ENCODE peak calls at places on chromosomes 11 and 22, in ten cellular contexts. One of them, this sample, is unnamed.

GRCh38 chr11:69652999-69653398 is 12.0 kb downstream of the CCND1 start:
- DNase-seq in esophagus squamous epithelium: no peak
- DNase-seq in NCI-H2081: no peak
- DNase-seq in Kasumi-1: no peak
- DNase-seq in GM03348: no peak
- DNase-seq in activated CD8-positive, alpha-beta memory T cell treated with anti-CD3 and anti-CD28 coated beads, Interleukin-2, amount 50 U/mL, for 48 hours: no peak
- DNase-seq in epithelial cell of proximal tubule: no peak
- DNase-seq in lung microvascular endothelial cell: no peak
- DNase-seq in hippocampal formation: no peak
- DNase-seq in stimulated activated CD4-positive, alpha-beta T cell treated with anti-CD3 and anti-CD28 coated beads, Interleukin-2, amount 100 ng/mL, for 48 hours: no peak
- DNase-seq in this sample: no peak

GRCh38 chr11:126049159-126049558 is 13.5 kb downstream of the CDON start:
- DNase-seq in esophagus squamous epithelium: no peak
- DNase-seq in NCI-H2081: no peak
- DNase-seq in Kasumi-1: no peak
- DNase-seq in GM03348: no peak
- DNase-seq in activated CD8-positive, alpha-beta memory T cell treated with anti-CD3 and anti-CD28 coated beads, Interleukin-2, amount 50 U/mL, for 48 hours: no peak
- DNase-seq in epithelial cell of proximal tubule: no peak
- DNase-seq in lung microvascular endothelial cell: no peak
- DNase-seq in hippocampal formation: no peak
- DNase-seq in stimulated activated CD4-positive, alpha-beta T cell treated with anti-CD3 and anti-CD28 coated beads, Interleukin-2, amount 100 ng/mL, for 48 hours: no peak
- DNase-seq in this sample: no peak

GRCh38 chr22:43094551-43094950 is 5.4 kb upstream of the TTLL1 start:
- DNase-seq in esophagus squamous epithelium: no peak
- DNase-seq in NCI-H2081: no peak
- DNase-seq in Kasumi-1: no peak
- DNase-seq in GM03348: no peak
- DNase-seq in activated CD8-positive, alpha-beta memory T cell treated with anti-CD3 and anti-CD28 coated beads, Interleukin-2, amount 50 U/mL, for 48 hours: no peak
- DNase-seq in epithelial cell of proximal tubule: no peak
- DNase-seq in lung microvascular endothelial cell: no peak
- DNase-seq in hippocampal formation: no peak
- DNase-seq in stimulated activated CD4-positive, alpha-beta T cell treated with anti-CD3 and anti-CD28 coated beads, Interleukin-2, amount 100 ng/mL, for 48 hours: no peak
- DNase-seq in this sample: no peak

GRCh38 chr11:111801135-111801534 is 34.9 kb upstream of the PPP2R1B start:
- DNase-seq in esophagus squamous epithelium: no peak
- DNase-seq in NCI-H2081: no peak
- DNase-seq in Kasumi-1: no peak
- DNase-seq in GM03348: no peak
- DNase-seq in activated CD8-positive, alpha-beta memory T cell treated with anti-CD3 and anti-CD28 coated beads, Interleukin-2, amount 50 U/mL, for 48 hours: no peak
- DNase-seq in epithelial cell of proximal tubule: no peak
- DNase-seq in lung microvascular endothelial cell: no peak
- DNase-seq in hippocampal formation: no peak
- DNase-seq in stimulated activated CD4-positive, alpha-beta T cell treated with anti-CD3 and anti-CD28 coated beads, Interleukin-2, amount 100 ng/mL, for 48 hours: no peak
- DNase-seq in this sample: no peak

GRCh38 chr11:76745561-76746207 is 37.5 kb upstream of the TSKU start:
- DNase-seq in esophagus squamous epithelium: no peak
- DNase-seq in NCI-H2081: no peak
- DNase-seq in Kasumi-1: no peak
- DNase-seq in GM03348: no peak
- DNase-seq in activated CD8-positive, alpha-beta memory T cell treated with anti-CD3 and anti-CD28 coated beads, Interleukin-2, amount 50 U/mL, for 48 hours: no peak
- DNase-seq in epithelial cell of proximal tubule: no peak
- DNase-seq in lung microvascular endothelial cell: no peak
- DNase-seq in hippocampal formation: no peak
- DNase-seq in stimulated activated CD4-positive, alpha-beta T cell treated with anti-CD3 and anti-CD28 coated beads, Interleukin-2, amount 100 ng/mL, for 48 hours: no peak
- DNase-seq in this sample: no peak

GRCh38 chr11:117387992-117388765 is 60.5 kb downstream of the CEP164 start:
- DNase-seq in esophagus squamous epithelium: no peak
- DNase-seq in NCI-H2081: no peak
- DNase-seq in Kasumi-1: no peak
- DNase-seq in GM03348: peak; percentile 87
- DNase-seq in activated CD8-positive, alpha-beta memory T cell treated with anti-CD3 and anti-CD28 coated beads, Interleukin-2, amount 50 U/mL, for 48 hours: no peak
- DNase-seq in epithelial cell of proximal tubule: no peak
- DNase-seq in lung microvascular endothelial cell: no peak
- DNase-seq in hippocampal formation: no peak
- DNase-seq in stimulated activated CD4-positive, alpha-beta T cell treated with anti-CD3 and anti-CD28 coated beads, Interleukin-2, amount 100 ng/mL, for 48 hours: no peak
- DNase-seq in this sample: no peak

GRCh38 chr22:50304528-50305392 is 2.7 kb downstream of the PLXNB2 start:
- DNase-seq in esophagus squamous epithelium: no peak
- DNase-seq in NCI-H2081: no peak
- DNase-seq in Kasumi-1: peak; percentile 52
- DNase-seq in GM03348: peak; percentile 59
- DNase-seq in activated CD8-positive, alpha-beta memory T cell treated with anti-CD3 and anti-CD28 coated beads, Interleukin-2, amount 50 U/mL, for 48 hours: no peak
- DNase-seq in epithelial cell of proximal tubule: no peak
- DNase-seq in lung microvascular endothelial cell: no peak
- DNase-seq in hippocampal formation: peak; percentile 38
- DNase-seq in stimulated activated CD4-positive, alpha-beta T cell treated with anti-CD3 and anti-CD28 coated beads, Interleukin-2, amount 100 ng/mL, for 48 hours: no peak
- DNase-seq in this sample: peak; percentile 78

GRCh38 chr11:113248702-113249490 is 65.5 kb upstream of the TTC12 start:
- DNase-seq in esophagus squamous epithelium: no peak
- DNase-seq in NCI-H2081: no peak
- DNase-seq in Kasumi-1: no peak
- DNase-seq in GM03348: no peak
- DNase-seq in activated CD8-positive, alpha-beta memory T cell treated with anti-CD3 and anti-CD28 coated beads, Interleukin-2, amount 50 U/mL, for 48 hours: no peak
- DNase-seq in epithelial cell of proximal tubule: no peak
- DNase-seq in lung microvascular endothelial cell: no peak
- DNase-seq in hippocampal formation: no peak
- DNase-seq in stimulated activated CD4-positive, alpha-beta T cell treated with anti-CD3 and anti-CD28 coated beads, Interleukin-2, amount 100 ng/mL, for 48 hours: no peak
- DNase-seq in this sample: no peak

GRCh38 chr22:35752172-35752832 is 34.6 kb downstream of the APOL5 start:
- DNase-seq in esophagus squamous epithelium: no peak
- DNase-seq in NCI-H2081: peak; percentile 8
- DNase-seq in Kasumi-1: peak; percentile 74
- DNase-seq in GM03348: no peak
- DNase-seq in activated CD8-positive, alpha-beta memory T cell treated with anti-CD3 and anti-CD28 coated beads, Interleukin-2, amount 50 U/mL, for 48 hours: no peak
- DNase-seq in epithelial cell of proximal tubule: no peak
- DNase-seq in lung microvascular endothelial cell: peak; percentile 25
- DNase-seq in hippocampal formation: no peak
- DNase-seq in stimulated activated CD4-positive, alpha-beta T cell treated with anti-CD3 and anti-CD28 coated beads, Interleukin-2, amount 100 ng/mL, for 48 hours: no peak
- DNase-seq in this sample: no peak

GRCh38 chr22:31843526-31843925 is 89.7 kb downstream of the DEPDC5 start:
- DNase-seq in esophagus squamous epithelium: no peak
- DNase-seq in NCI-H2081: no peak
- DNase-seq in Kasumi-1: no peak
- DNase-seq in GM03348: no peak
- DNase-seq in activated CD8-positive, alpha-beta memory T cell treated with anti-CD3 and anti-CD28 coated beads, Interleukin-2, amount 50 U/mL, for 48 hours: no peak
- DNase-seq in epithelial cell of proximal tubule: no peak
- DNase-seq in lung microvascular endothelial cell: no peak
- DNase-seq in hippocampal formation: no peak
- DNase-seq in stimulated activated CD4-positive, alpha-beta T cell treated with anti-CD3 and anti-CD28 coated beads, Interleukin-2, amount 100 ng/mL, for 48 hours: no peak
- DNase-seq in this sample: no peak

GRCh38 chr11:117316197-117316961 is at the start of gene BACE1:
- DNase-seq in esophagus squamous epithelium: no peak
- DNase-seq in NCI-H2081: peak; percentile 81
- DNase-seq in Kasumi-1: peak; percentile 59
- DNase-seq in GM03348: peak; percentile 95
- DNase-seq in activated CD8-positive, alpha-beta memory T cell treated with anti-CD3 and anti-CD28 coated beads, Interleukin-2, amount 50 U/mL, for 48 hours: no peak
- DNase-seq in epithelial cell of proximal tubule: no peak
- DNase-seq in lung microvascular endothelial cell: peak; percentile 81
- DNase-seq in hippocampal formation: peak; percentile 89
- DNase-seq in stimulated activated CD4-positive, alpha-beta T cell treated with anti-CD3 and anti-CD28 coated beads, Interleukin-2, amount 100 ng/mL, for 48 hours: no peak
- DNase-seq in this sample: peak; percentile 77

GRCh38 chr22:42357221-42357620 is 75.0 kb downstream of the NFAM1 start:
- DNase-seq in esophagus squamous epithelium: no peak
- DNase-seq in NCI-H2081: no peak
- DNase-seq in Kasumi-1: no peak
- DNase-seq in GM03348: no peak
- DNase-seq in activated CD8-positive, alpha-beta memory T cell treated with anti-CD3 and anti-CD28 coated beads, Interleukin-2, amount 50 U/mL, for 48 hours: no peak
- DNase-seq in epithelial cell of proximal tubule: no peak
- DNase-seq in lung microvascular endothelial cell: no peak
- DNase-seq in hippocampal formation: no peak
- DNase-seq in stimulated activated CD4-positive, alpha-beta T cell treated with anti-CD3 and anti-CD28 coated beads, Interleukin-2, amount 100 ng/mL, for 48 hours: no peak
- DNase-seq in this sample: no peak